ENCODE peak calls at places on chromosomes 3 and 15, in five cellular contexts. M, D, I, X and B are unnamed samples.

GRCh38 chr15:80127911-80128310 is 24.9 kb upstream of the FAH start:
- DNase-seq in I (no peak), M (no peak), X (no peak), D (no peak), B (no peak)

GRCh38 chr3:38454179-38454883 is 641 bp downstream of the ACVR2B start:
- DNase-seq in M (peak), D (peak), X (peak), I (no peak), B (no peak)

GRCh38 chr15:84772031-84772430 is 23.6 kb downstream of the ZNF592 start:
- DNase-seq in I (no peak), M (no peak), X (no peak), D (no peak), B (no peak)

GRCh38 chr15:29268706-29269484 is 727 bp downstream of the NSMCE3 start:
- DNase-seq in X (no peak), D (no peak), I (no peak), M (peak), B (peak)

GRCh38 chr3:175301741-175302140 is 442.6 kb downstream of the NAALADL2 start:
- DNase-seq in X (no peak), M (no peak), I (no peak), D (no peak), B (no peak)

GRCh38 chr15:76278651-76279050 is 32.6 kb downstream of the ETFA start:
- DNase-seq in D (no peak), I (no peak), M (no peak), X (no peak), B (no peak)

GRCh38 chr15:96183020-96183926 is 147.2 kb upstream of the NR2F2 start:
- DNase-seq in X (no peak), D (peak), M (no peak), I (no peak), B (no peak)

GRCh38 chr3:102536479-102536878 is 101.7 kb downstream of the ZPLD1 start:
- DNase-seq in D (no peak), I (peak), M (peak), X (no peak), B (no peak)

GRCh38 chr3:13032206-13032605 is 41.0 kb downstream of the IQSEC1 start:
- DNase-seq in I (no peak), M (no peak), D (no peak), X (no peak), B (no peak)

GRCh38 chr3:38726751-38727150 is 77.3 kb upstream of the SCN5A start:
- DNase-seq in I (no peak), M (no peak), D (no peak), X (no peak), B (no peak)

GRCh38 chr15:37034835-37035234 is 65.5 kb downstream of the MEIS2 start:
- DNase-seq in M (no peak), I (no peak), X (no peak), D (no peak), B (no peak)